ENCODE peak calls at places on chromosomes 13 and 19, in four cellular contexts. S, V, C and W are unnamed samples.

GRCh38 chr19:35055715-35056179 is 14.2 kb downstream of the HPN start:
- DNase-seq in S (no peak), C (peak; percentile 51), V (no peak), W (no peak)

GRCh38 chr19:56960959-56961622 is 120.6 kb upstream of the PEG3 start:
- DNase-seq in V (no peak), C (no peak), S (no peak), W (no peak)

GRCh38 chr19:44782729-44783128 is 5.0 kb downstream of the CBLC start:
- DNase-seq in V (no peak), S (no peak), C (peak; percentile 56), W (no peak)

GRCh38 chr19:49567722-49568454 is 12.5 kb downstream of the NOSIP start:
- DNase-seq in S (no peak), V (no peak), C (no peak), W (no peak)

GRCh38 chr19:48961051-48961649 is 4.0 kb upstream of the FTL start:
- DNase-seq in C (peak; percentile 57), S (peak; percentile 53), V (no peak), W (no peak)

GRCh38 chr19:13165091-13165997 is 15.1 kb downstream of the IER2 start:
- DNase-seq in C (peak; percentile 24), V (no peak), S (no peak), W (no peak)

GRCh38 chr13:29763426-29764180 is 86.8 kb downstream of the UBL3 start:
- DNase-seq in S (no peak), V (no peak), C (no peak), W (no peak)

GRCh38 chr19:56566904-56567273 is 379 bp upstream of the ZNF470 start:
- DNase-seq in S (peak; percentile 54), V (peak; percentile 66), C (peak; percentile 66), W (peak; percentile 92)

GRCh38 chr13:50241479-50241878 is 226.2 kb downstream of the KCNRG start:
- DNase-seq in V (no peak), C (no peak), S (no peak), W (no peak)

GRCh38 chr19:29798783-29799182 is 13.0 kb upstream of the CCNE1 start:
- DNase-seq in S (no peak), C (no peak), V (no peak), W (no peak)

GRCh38 chr13:110628477-110628793 is 13.1 kb downstream of the NAXD start:
- DNase-seq in S (no peak), V (no peak), C (no peak), W (no peak)

GRCh38 chr13:50085063-50085462 is 69.8 kb downstream of the KCNRG start:
- DNase-seq in C (peak; percentile 32), S (no peak), V (no peak), W (no peak)

GRCh38 chr13:96994030-96994848 is at the start of gene OXGR1:
- DNase-seq in V (no peak), S (no peak), C (no peak), W (no peak)

GRCh38 chr13:40984670-40985366 is 34.3 kb downstream of the ELF1 start:
- DNase-seq in S (no peak), V (no peak), C (no peak), W (no peak)

GRCh38 chr13:66994097-66994496 is 236.0 kb downstream of the PCDH9 start:
- DNase-seq in C (peak; percentile 91), V (peak; percentile 59), S (peak; percentile 16), W (peak; percentile 12)

GRCh38 chr13:48797127-48797526 is 143.4 kb downstream of the CYSLTR2 start:
- DNase-seq in V (no peak), C (no peak), S (no peak), W (no peak)

GRCh38 chr19:57056972-57057371 is 62.8 kb upstream of the USP29 start:
- DNase-seq in S (peak; percentile 93), V (no peak), C (no peak), W (peak; percentile 22)

GRCh38 chr19:50870417-50871089 is 2.7 kb upstream of the KLK2 start:
- DNase-seq in V (no peak), C (peak; percentile 90), S (no peak), W (peak; percentile 76)

GRCh38 chr13:98681017-98681416 is 71.5 kb downstream of the SLC15A1 start:
- DNase-seq in S (no peak), C (no peak), V (no peak), W (no peak)

GRCh38 chr13:45194081-45194939 is 6.5 kb downstream of the KCTD4 start:
- DNase-seq in V (no peak), S (peak; percentile 53), C (peak; percentile 33), W (no peak)

GRCh38 chr19:55554749-55555152 is 9.4 kb upstream of the SBK3 start:
- DNase-seq in C (no peak), S (no peak), V (no peak), W (no peak)

GRCh38 chr13:40758811-40759210 is 12.2 kb downstream of the MRPS31 start:
- DNase-seq in V (no peak), S (no peak), C (no peak), W (no peak)

GRCh38 chr19:1163283-1163933 is 10.7 kb downstream of the SBNO2 start:
- DNase-seq in C (no peak), V (peak; percentile 71), S (no peak), W (peak; percentile 86)

GRCh38 chr13:111614613-111615012 is 294.2 kb downstream of the TEX29 start:
- DNase-seq in V (no peak), C (no peak), S (no peak), W (no peak)

GRCh38 chr19:42488783-42489521 is 39.3 kb downstream of the CEACAM1 start:
- DNase-seq in V (no peak), S (no peak), C (peak; percentile 46), W (no peak)

DNA sequence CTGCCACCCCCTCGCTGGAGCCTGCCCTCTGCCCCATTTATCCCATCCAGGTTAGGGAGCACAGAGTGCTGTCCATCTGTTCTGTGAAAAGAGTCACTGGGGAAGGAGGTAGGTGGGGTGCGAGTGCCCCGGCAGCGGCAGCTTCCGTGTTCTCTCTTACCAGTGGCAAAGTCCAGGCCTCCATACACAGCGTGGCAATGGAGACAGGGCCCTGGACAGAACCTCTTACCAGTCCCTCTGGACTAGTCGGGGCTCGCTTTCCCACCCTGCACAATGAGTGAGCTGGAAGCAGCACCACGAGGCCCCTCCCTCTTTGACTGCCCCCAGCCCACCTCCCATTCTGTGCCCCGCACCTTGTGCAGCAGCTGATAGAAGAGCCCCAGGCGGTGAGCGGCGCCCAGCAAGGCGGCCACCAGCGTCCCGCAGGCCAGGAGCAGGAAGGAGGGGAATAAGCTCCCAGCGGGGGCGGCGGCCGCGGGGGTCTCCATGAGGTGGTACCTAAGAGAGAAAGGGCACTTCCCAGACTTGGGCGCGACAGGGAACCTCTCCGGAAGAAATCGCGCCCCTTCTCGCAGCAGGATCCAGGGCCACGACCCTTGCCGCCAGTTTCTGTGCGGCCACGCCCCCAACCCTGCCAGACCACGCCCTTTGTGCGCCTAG is 17.5 kb downstream of the SYDE1 start:
- DNase-seq in S (no peak), V (no peak), C (no peak), W (peak; percentile 94)
- TF ChIP-seq POLR2A in S (no peak), V (no peak), C (no peak), W (no peak)

GRCh38 chr19:2577722-2578335 is 101.9 kb downstream of the GADD45B start:
- DNase-seq in S (no peak), V (no peak), C (no peak), W (no peak)

GRCh38 chr19:2575734-2576481 is 100.0 kb downstream of the GADD45B start:
- DNase-seq in C (no peak), V (peak; percentile 95), S (peak; percentile 88), W (peak; percentile 88)

GRCh38 chr19:2578391-2578826 is 102.5 kb downstream of the GADD45B start:
- DNase-seq in V (no peak), S (no peak), C (peak; percentile 72), W (no peak)

GRCh38 chr19:2579678-2580280 is 103.9 kb downstream of the GADD45B start:
- DNase-seq in C (no peak), V (peak; percentile 62), S (no peak), W (no peak)

GRCh38 chr19:2578911-2579677 is 103.2 kb downstream of the GADD45B start:
- DNase-seq in V (peak; percentile 91), C (peak; percentile 94), S (peak; percentile 91), W (peak; percentile 96)
- TF ChIP-seq EP300 in V (no peak), C (peak; percentile 27), S (peak; percentile 53), W (no peak)

DNA sequence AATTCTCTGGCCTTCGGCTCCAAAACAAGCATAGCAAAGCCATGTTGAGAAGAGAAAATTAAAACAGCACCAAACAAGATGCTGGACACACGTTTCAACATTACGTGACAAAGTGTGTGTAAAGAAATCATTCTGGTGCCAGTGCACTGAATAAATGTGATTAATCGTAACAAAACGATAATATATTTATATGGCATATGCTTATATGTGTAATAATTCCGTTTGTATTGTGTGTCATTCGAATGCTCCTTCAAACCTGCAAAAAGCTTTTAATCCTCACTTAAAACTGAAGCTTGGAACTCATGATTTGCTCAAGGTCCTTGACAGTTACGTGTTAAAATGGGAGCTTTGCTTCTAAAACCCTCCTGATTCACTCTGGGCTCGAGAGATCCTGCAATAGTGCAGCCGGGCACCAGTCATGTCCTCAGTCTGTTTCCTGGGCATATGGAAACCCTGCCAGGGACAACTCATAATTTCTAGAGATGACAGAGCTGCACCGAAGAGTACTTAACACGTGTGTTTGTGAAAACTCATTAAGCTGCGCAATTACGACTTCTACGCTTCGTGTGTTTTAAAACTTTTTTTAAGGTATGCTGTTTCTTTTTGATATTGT is 731 bp upstream of the AKAP8L start:
- DNase-seq in S (no peak), C (no peak), V (no peak), W (no peak)
- TF ChIP-seq CTCF in S (no peak), C (no peak), V (no peak), W (no peak)

DNA sequence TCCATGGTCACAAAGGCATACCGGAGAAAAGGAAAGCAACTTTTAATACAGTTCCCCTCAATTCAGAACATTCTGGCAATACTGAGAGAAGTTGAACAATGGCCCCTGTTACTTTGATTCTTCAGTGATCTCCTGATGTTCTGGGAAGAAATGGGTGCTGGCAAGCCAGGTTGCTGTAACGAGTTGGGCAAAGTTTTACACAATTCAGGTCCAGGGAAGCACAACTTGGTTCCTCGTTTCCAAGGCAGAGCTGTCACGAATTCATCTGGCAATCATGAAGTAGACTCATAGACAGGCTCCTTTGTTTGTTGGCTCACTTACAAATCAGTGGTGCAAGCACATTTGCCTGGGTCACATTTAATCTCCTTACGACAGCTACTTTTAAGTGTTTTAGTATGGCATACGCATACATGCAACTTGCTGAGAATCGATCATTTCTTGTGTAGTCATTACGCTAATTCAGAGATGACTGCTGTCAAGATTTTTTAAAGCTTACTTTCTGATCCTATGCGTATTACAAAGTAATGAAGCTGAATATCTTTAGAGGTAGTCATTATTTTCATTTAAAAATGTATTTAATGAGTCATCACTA is 174.6 kb downstream of the GPC5 start:
- DNase-seq in C (no peak), V (no peak), S (no peak), W (no peak)
- TF ChIP-seq POLR2A in C (no peak), V (no peak), S (no peak), W (no peak)

GRCh38 chr13:103803349-103803748 is 737.1 kb upstream of the SLC10A2 start:
- DNase-seq in C (no peak), V (no peak), S (no peak), W (no peak)
- TF ChIP-seq EP300 in C (no peak), V (no peak), S (no peak), W (no peak)

DNA sequence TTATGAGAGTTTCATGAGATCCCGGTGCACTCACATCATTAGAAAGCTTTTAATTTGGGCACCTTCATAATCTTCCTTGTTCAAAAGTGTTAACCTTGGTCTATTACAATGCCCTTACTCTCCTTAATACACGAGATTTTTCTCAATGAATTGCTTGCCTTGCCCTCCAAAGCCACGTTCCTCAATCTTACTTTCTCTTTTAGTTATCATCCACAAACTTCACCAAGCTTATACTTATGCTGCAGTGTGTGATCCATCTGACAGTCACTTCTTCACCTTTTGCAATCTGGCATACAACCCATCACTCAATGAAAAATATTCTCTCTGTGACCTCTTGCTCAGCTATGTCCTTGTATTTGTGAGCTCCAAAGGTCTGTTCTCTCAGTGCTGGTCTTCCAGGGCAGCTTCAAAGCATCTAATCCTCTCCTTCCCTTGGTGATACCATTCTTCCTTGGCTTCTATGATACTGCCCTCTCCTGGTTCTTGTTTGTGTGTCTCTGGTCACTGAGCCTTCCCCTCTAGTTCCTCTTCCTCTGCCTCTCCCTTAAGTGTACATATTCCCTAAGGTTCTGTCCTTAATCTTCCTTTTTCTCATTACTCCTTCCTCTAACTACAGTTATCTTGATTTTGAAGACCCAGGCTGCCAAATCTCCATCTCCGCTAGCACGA is 202.2 kb upstream of the STARD13 start:
- DNase-seq in C (peak; percentile 29), S (no peak), V (no peak), W (no peak)
- TF ChIP-seq CTCF in C (no peak), S (no peak), V (peak; percentile 19), W (peak; percentile 50)